ENCODE peak calls at places on chromosomes 1 and 21, in four cellular contexts. One of them, this sample, is unnamed.

GRCh38 chr1:115811140-115811828 is 29.6 kb downstream of the NHLH2 start:
- DNase-seq in ovary: no peak
- DNase-seq in uterus: no peak
- DNase-seq in stomach: peak
- DNase-seq in this sample: no peak

GRCh38 chr1:37360011-37360410 is 114.4 kb upstream of the ZC3H12A start:
- DNase-seq in ovary: no peak
- DNase-seq in uterus: no peak
- DNase-seq in stomach: no peak
- DNase-seq in this sample: no peak

GRCh38 chr21:34881894-34882371 is 167.2 kb downstream of the RUNX1 start:
- DNase-seq in ovary: no peak
- DNase-seq in uterus: no peak
- DNase-seq in stomach: no peak
- DNase-seq in this sample: no peak

GRCh38 chr1:109396513-109396839 is 1.2 kb downstream of the SORT1 start:
- DNase-seq in ovary: no peak
- DNase-seq in uterus: no peak
- DNase-seq in stomach: no peak
- DNase-seq in this sample: no peak

GRCh38 chr1:82759035-82759434 is 958.3 kb downstream of the ADGRL2 start:
- DNase-seq in ovary: no peak
- DNase-seq in uterus: no peak
- DNase-seq in stomach: no peak
- DNase-seq in this sample: no peak

GRCh38 chr1:203278885-203279406 is 26.4 kb upstream of the BTG2 start:
- DNase-seq in ovary: no peak
- DNase-seq in uterus: no peak
- DNase-seq in stomach: no peak
- DNase-seq in this sample: no peak

GRCh38 chr1:36652586-36652985 is 169.9 kb upstream of the CSF3R start:
- DNase-seq in ovary: no peak
- DNase-seq in uterus: no peak
- DNase-seq in stomach: no peak
- DNase-seq in this sample: no peak

GRCh38 chr1:66521736-66522365 is 12.1 kb upstream of the SGIP1 start:
- DNase-seq in ovary: no peak
- DNase-seq in uterus: no peak
- DNase-seq in stomach: no peak
- DNase-seq in this sample: no peak

GRCh38 chr1:226708342-226708780 is 30.7 kb downstream of the ITPKB start:
- DNase-seq in ovary: no peak
- DNase-seq in uterus: peak
- DNase-seq in stomach: no peak
- DNase-seq in this sample: peak

GRCh38 chr1:10561955-10562354 is 87.2 kb downstream of the PEX14 start:
- DNase-seq in ovary: no peak
- DNase-seq in uterus: no peak
- DNase-seq in stomach: no peak
- DNase-seq in this sample: no peak

GRCh38 chr21:23960769-23961168 is 1646.5 kb downstream of the MRPL39 start:
- DNase-seq in ovary: no peak
- DNase-seq in uterus: no peak
- DNase-seq in stomach: no peak
- DNase-seq in this sample: no peak

GRCh38 chr1:208335386-208335785 is 91.2 kb upstream of the PLXNA2 start:
- DNase-seq in ovary: no peak
- DNase-seq in uterus: no peak
- DNase-seq in stomach: no peak
- DNase-seq in this sample: no peak

GRCh38 chr1:34779005-34779404 is 2.0 kb upstream of the GJB3 start:
- DNase-seq in ovary: no peak
- DNase-seq in uterus: no peak
- DNase-seq in stomach: no peak
- DNase-seq in this sample: no peak

DNA sequence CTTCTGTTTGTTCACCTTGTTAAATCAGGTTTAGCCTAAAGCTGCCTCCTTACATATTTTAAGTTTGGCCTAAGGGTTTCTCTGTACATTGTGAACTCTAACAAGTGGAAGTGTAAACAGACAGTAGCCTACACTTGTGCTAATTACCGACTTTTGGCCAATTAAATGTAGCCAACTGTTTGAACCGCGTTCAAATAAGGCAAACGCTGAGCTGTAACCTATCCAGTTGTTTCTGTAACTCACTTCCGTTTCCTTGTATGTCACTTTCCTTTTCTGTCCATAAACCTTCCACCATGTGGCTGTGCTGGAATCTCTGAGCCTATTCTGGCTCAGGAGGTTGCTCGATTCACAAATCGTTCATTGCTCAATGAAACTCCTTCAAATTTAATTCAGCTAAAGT is 8.0 kb upstream of the FCAMR start:
- DNase-seq in ovary: no peak
- DNase-seq in uterus: no peak
- DNase-seq in stomach: no peak
- DNase-seq in this sample: no peak
- TF ChIP-seq POLR2A in ovary: no peak
- TF ChIP-seq POLR2A in uterus: no peak
- TF ChIP-seq POLR2A in stomach: no peak
- TF ChIP-seq POLR2A in this sample: no peak

GRCh38 chr21:44612669-44613229 is 870 bp downstream of the KRTAP10-8 start:
- DNase-seq in ovary: no peak
- DNase-seq in uterus: no peak
- DNase-seq in stomach: no peak
- DNase-seq in this sample: no peak

GRCh38 chr21:44614961-44615391 is 3.1 kb downstream of the KRTAP10-8 start:
- DNase-seq in ovary: no peak
- DNase-seq in uterus: no peak
- DNase-seq in stomach: no peak
- DNase-seq in this sample: no peak

GRCh38 chr21:44612029-44612486 is at the start of gene KRTAP10-8:
- DNase-seq in ovary: no peak
- DNase-seq in uterus: no peak
- DNase-seq in stomach: no peak
- DNase-seq in this sample: no peak

GRCh38 chr21:44614161-44614631 is 2.3 kb downstream of the KRTAP10-8 start:
- DNase-seq in ovary: no peak
- DNase-seq in uterus: no peak
- DNase-seq in stomach: no peak
- DNase-seq in this sample: no peak

GRCh38 chr21:44613386-44614155 is 1.7 kb downstream of the KRTAP10-8 start:
- DNase-seq in ovary: no peak
- DNase-seq in uterus: no peak
- DNase-seq in stomach: no peak
- DNase-seq in this sample: no peak
- TF ChIP-seq CTCF in ovary: no peak
- TF ChIP-seq CTCF in uterus: no peak
- TF ChIP-seq CTCF in stomach: no peak
- TF ChIP-seq CTCF in this sample: no peak

DNA sequence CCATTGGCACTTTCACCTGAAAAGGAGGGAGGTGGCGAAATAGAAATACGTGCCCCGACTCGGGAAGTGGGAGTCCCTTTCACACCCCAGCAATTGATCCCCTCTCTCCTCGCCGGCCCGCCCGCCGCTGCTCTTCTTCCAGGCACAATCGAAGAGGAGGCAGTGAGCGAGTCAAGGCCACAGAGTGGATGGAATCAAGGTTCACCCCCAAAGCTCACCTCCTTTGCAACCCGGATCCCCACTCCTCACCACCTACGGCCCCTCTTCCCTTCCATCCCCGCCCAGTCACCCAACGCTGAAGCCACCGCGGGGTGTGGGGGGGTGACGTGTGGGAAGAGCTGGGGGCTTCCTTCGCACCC is 771 bp downstream of the PLPPR5 start:
- DNase-seq in ovary: no peak
- DNase-seq in uterus: no peak
- DNase-seq in stomach: no peak
- DNase-seq in this sample: no peak
- H3K27ac ChIP-seq in ovary: no peak
- H3K27ac ChIP-seq in uterus: no peak
- H3K27ac ChIP-seq in stomach: no peak
- H3K27ac ChIP-seq in this sample: no peak

DNA sequence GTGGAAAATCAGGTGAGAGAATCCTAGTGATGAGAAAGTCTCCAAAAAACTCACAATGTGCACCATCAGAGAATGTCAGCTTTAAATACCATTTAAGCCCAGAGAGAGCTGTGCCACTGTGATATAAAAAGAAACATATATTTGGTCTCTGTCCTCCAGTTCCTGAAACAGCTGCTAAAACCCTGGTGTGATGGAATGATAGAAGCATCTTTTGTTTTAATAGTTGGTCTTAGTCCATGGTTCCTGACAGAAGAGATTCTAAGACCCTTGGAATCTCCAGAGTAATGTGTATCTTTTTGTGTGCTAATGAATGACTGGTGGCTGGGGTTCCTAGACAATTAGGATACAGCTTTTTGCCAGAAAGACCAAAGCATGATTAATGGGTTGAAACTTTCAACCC is 302.8 kb upstream of the B3GALT2 start:
- DNase-seq in ovary: no peak
- DNase-seq in uterus: no peak
- DNase-seq in stomach: no peak
- DNase-seq in this sample: no peak
- TF ChIP-seq POLR2A in ovary: no peak
- TF ChIP-seq POLR2A in uterus: no peak
- TF ChIP-seq POLR2A in stomach: no peak
- TF ChIP-seq POLR2A in this sample: no peak

GRCh38 chr1:156455362-156455761 is 45.2 kb downstream of the MEF2D start:
- DNase-seq in ovary: no peak
- DNase-seq in uterus: no peak
- DNase-seq in stomach: no peak
- DNase-seq in this sample: no peak

GRCh38 chr1:156456625-156457465 is 43.7 kb downstream of the MEF2D start:
- DNase-seq in ovary: peak
- DNase-seq in uterus: peak
- DNase-seq in stomach: peak
- DNase-seq in this sample: peak

GRCh38 chr1:156452863-156453262 is 47.7 kb downstream of the MEF2D start:
- DNase-seq in ovary: no peak
- DNase-seq in uterus: no peak
- DNase-seq in stomach: no peak
- DNase-seq in this sample: no peak

GRCh38 chr1:156448134-156448967 is 52.2 kb downstream of the MEF2D start:
- DNase-seq in ovary: no peak
- DNase-seq in uterus: no peak
- DNase-seq in stomach: no peak
- DNase-seq in this sample: no peak

DNA sequence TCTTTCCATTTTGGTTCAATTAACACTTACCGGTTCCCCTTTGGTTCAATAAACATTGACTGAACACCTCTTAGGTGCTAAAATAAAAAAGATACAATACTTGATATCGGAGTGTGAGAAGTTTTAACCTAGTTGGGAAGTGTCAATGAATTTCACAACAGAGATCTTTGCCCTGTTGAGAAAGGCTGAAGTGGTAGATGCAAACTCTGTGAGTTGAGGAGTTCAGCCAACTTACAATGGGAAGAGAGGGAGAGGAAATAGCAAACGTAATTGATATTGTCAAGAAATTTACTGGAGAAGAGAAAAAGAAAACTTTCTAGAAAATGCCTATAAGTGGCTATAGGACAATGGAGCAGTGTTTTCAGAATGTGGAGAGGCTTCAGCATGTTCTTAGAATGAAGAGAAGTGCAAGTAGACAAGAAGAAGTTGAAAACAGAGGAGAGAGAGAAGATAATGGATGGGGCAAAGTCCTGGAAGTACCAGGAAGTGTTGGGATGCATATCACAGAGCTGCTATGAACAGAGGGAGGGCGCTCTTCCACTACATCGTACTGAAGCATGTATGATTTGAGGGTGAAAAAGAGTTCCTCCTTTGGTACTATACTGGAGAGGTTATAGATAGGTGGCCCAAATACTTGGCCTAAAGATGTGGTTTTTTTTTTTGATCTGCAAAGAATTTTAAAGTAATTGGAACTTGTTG is 48.9 kb downstream of the MEF2D start:
- DNase-seq in ovary: no peak
- DNase-seq in uterus: no peak
- DNase-seq in stomach: no peak
- DNase-seq in this sample: no peak
- TF ChIP-seq CTCF in ovary: no peak
- TF ChIP-seq CTCF in uterus: no peak
- TF ChIP-seq CTCF in stomach: no peak
- TF ChIP-seq CTCF in this sample: no peak

GRCh38 chr1:39213511-39214002 is 9.1 kb downstream of the MACF1 start:
- DNase-seq in ovary: no peak
- DNase-seq in uterus: no peak
- DNase-seq in stomach: no peak
- DNase-seq in this sample: no peak

GRCh38 chr1:39212499-39212898 is 8.0 kb downstream of the MACF1 start:
- DNase-seq in ovary: no peak
- DNase-seq in uterus: no peak
- DNase-seq in stomach: no peak
- DNase-seq in this sample: no peak

GRCh38 chr1:39214714-39214997 is 10.2 kb downstream of the MACF1 start:
- DNase-seq in ovary: no peak
- DNase-seq in uterus: no peak
- DNase-seq in stomach: no peak
- DNase-seq in this sample: no peak

GRCh38 chr1:39214998-39215873 is 10.7 kb downstream of the MACF1 start:
- DNase-seq in ovary: no peak
- DNase-seq in uterus: no peak
- DNase-seq in stomach: no peak
- DNase-seq in this sample: no peak

DNA sequence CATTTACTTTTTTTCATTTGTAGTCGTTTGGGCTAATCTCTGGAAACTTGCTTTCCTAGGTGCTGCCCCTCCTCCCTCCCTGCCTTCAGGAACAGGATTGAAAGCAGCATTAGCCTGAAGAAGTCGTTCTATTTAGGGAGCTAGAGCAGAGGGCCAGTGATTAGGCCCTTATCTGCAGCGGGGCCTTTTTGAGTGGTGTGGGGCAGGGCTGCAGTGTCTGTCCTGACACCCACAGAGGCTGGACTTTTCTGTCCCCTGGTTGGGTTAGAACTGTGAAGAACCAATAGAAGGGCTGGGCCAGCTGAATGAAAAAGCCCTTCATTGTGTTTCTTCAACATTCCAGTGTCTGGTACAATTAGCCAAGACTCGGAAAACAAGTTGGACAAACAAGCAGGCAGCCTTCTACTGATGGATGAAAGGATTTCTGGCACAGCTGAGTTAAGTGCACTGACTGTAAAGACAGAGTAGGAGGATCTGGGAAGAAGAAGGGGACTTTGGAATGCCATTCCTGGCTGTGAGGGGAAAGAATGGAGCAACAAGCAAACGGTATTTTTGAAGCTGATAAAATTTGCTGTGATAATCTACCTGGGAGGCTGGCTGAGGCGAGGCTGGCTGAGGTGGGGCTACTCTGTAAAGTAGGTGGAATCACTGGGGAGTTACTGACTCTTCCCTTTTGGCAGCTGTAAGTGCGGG is 9.7 kb downstream of the MACF1 start:
- DNase-seq in ovary: no peak
- DNase-seq in uterus: no peak
- DNase-seq in stomach: no peak
- DNase-seq in this sample: no peak
- H3K27ac ChIP-seq in ovary: no peak
- H3K27ac ChIP-seq in uterus: peak
- H3K27ac ChIP-seq in stomach: peak
- H3K27ac ChIP-seq in this sample: no peak